ENCODE peak calls at places on chromosome 6, in five cellular contexts. R is tibial nerve; V is CD8-positive, alpha-beta memory T cell; E is spleen; C is IMR-90. X is an unnamed sample. For H3K4me1, the result is how much of the 10 kb centered on the place peaks cover.

GRCh38 chr6:4607026-4607704 is 169.0 kb upstream of the CDYL start:
- DNase-seq in R (no peak), V (no peak), E (no peak), C (peak), X (no peak)

GRCh38 chr6:85644374-85644762 is 1.7 kb upstream of the SYNCRIP start:
- DNase-seq in R (no peak), V (no peak), E (no peak), C (peak), X (no peak)

GRCh38 chr6:134123666-134124208 is 71.3 kb upstream of the SLC2A12 start:
- DNase-seq in R (no peak), V (no peak), E (no peak), C (peak), X (peak)

GRCh38 chr6:32840604-32841246 is 2.2 kb upstream of the TAP2 start:
- DNase-seq in R (no peak), V (no peak), E (no peak), C (no peak), X (no peak)

GRCh38 chr6:34115396-34116314 is 30.2 kb downstream of the GRM4 start:
- DNase-seq in R (no peak), V (peak), E (no peak), C (peak), X (no peak)

GRCh38 chr6:96015321-96015790 is 418 bp upstream of the FUT9 start:
- DNase-seq in R (no peak), V (no peak), E (peak), C (no peak), X (no peak)

GRCh38 chr6:12522347-12522746 is 194.2 kb upstream of the PHACTR1 start:
- DNase-seq in R (no peak), V (no peak), E (no peak), C (peak), X (no peak)

GRCh38 chr6:41939848-41940758 is 1.5 kb downstream of the CCND3 start:
- DNase-seq in R (no peak), V (no peak), E (peak), C (peak), X (no peak)

GRCh38 chr6:13250703-13251102 is 77.6 kb downstream of the TBC1D7 start:
- DNase-seq in R (no peak), V (no peak), E (no peak), C (no peak), X (no peak)

GRCh38 chr6:17179246-17180073 is 77.6 kb downstream of the STMND1 start:
- DNase-seq in R (no peak), V (no peak), E (no peak), C (peak), X (no peak)

GRCh38 chr6:142845143-142845571 is 99.8 kb downstream of the HIVEP2 start:
- DNase-seq in R (no peak), V (no peak), E (no peak), C (no peak), X (no peak)

GRCh38 chr6:11484441-11484840 is 53.1 kb upstream of the TMEM170B start:
- DNase-seq in R (no peak), V (no peak), E (no peak), C (no peak), X (no peak)

GRCh38 chr6:73262701-73263569 is at the start of gene KHDC1:
- DNase-seq in R (no peak), V (peak), E (peak), C (peak), X (peak)

GRCh38 chr6:137147195-137147594 is 26.2 kb downstream of the IL22RA2 start:
- DNase-seq in R (no peak), V (no peak), E (no peak), C (no peak), X (no peak)

GRCh38 chr6:125944434-125944816 is 12.1 kb upstream of the HINT3 start:
- DNase-seq in R (peak), V (no peak), E (no peak), C (peak), X (no peak)

GRCh38 chr6:5513393-5513792 is 252.1 kb downstream of the FARS2 start:
- DNase-seq in R (no peak), V (no peak), E (no peak), C (no peak), X (no peak)

GRCh38 chr6:75144396-75144795 is 61.5 kb downstream of the COL12A1 start:
- DNase-seq in R (no peak), V (no peak), E (no peak), C (no peak), X (no peak)

GRCh38 chr6:61887425-61887824 is 398.6 kb downstream of the KHDRBS2 start:
- DNase-seq in R (no peak), V (no peak), E (no peak), C (no peak), X (no peak)

GRCh38 chr6:17354700-17355403 is 38.5 kb upstream of the CAP2 start:
- DNase-seq in R (no peak), V (no peak), E (no peak), C (peak), X (no peak)

GRCh38 chr6:94272327-94272726 is 853.0 kb upstream of the EPHA7 start:
- DNase-seq in R (no peak), V (no peak), E (no peak), C (no peak), X (no peak)

GRCh38 chr6:52887912-52888535 is 21.5 kb downstream of the GSTA3 start:
- DNase-seq in R (no peak), V (no peak), E (no peak), C (peak), X (no peak)

GRCh38 chr6:38634518-38634917 is 5.2 kb downstream of the BTBD9 start:
- DNase-seq in R (no peak), V (no peak), E (no peak), C (peak), X (no peak)

GRCh38 chr6:137111296-137112066 is 62.0 kb downstream of the IL22RA2 start:
- DNase-seq in R (no peak), V (no peak), E (no peak), C (no peak), X (no peak)

GRCh38 chr6:46653439-46653942 is 716 bp downstream of the SLC25A27 start:
- DNase-seq in R (no peak), V (no peak), E (no peak), C (no peak), X (no peak)

GRCh38 chr6:30914854-30915590 is 984 bp downstream of the VARS2 start:
- DNase-seq in R (no peak), V (no peak), E (no peak), C (no peak), X (no peak)

GRCh38 chr6:29559524-29560287 is at the start of gene UBD:
- DNase-seq in R (no peak), V (no peak), E (no peak), C (no peak), X (no peak)

GRCh38 chr6:95352064-95352463 is 225.3 kb upstream of the MANEA start:
- DNase-seq in R (no peak), V (no peak), E (no peak), C (no peak), X (no peak)

GRCh38 chr6:2725999-2726567 is 24.6 kb downstream of the MYLK4 start:
- DNase-seq in R (no peak), V (no peak), E (no peak), C (peak), X (no peak)

GRCh38 chr6:21883929-21884328 is 290.4 kb downstream of the SOX4 start:
- DNase-seq in R (no peak), V (no peak), E (no peak), C (no peak), X (no peak)
- H3K4me3 ChIP-seq in R (no peak), V (no peak), E (no peak), C (no peak), X (no peak)

DNA sequence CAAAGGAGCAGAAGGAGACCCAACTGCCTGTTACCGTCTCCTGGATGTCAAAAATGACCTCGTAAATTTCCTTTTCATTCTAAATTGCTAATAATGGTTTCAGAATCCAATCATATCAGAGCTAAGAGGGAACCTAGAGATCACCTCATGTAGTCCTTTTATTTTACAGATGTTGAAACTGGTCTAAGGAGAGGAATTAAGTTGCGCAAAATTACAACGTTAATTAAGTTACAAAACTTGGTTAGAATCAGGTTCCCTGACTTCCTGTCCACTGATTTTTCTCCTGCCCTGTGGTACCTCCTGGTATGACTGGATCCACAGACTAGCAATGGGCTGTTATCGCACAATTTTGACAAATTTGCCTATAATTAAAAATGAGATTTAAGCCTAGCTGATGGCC is 9.0 kb upstream of the STK38 start:
- DNase-seq in R (no peak), V (no peak), E (no peak), C (no peak), X (no peak)
- H3K4me1 ChIP-seq in R (under half), V (under half), E (under half), C (under half), X (under half)

GRCh38 chr6:394641-395289 is 3.2 kb downstream of the IRF4 start:
- DNase-seq in R (no peak), V (no peak), E (no peak), C (no peak), X (no peak)
- H3K27ac ChIP-seq in R (no peak), V (no peak), E (no peak), C (no peak), X (no peak)

GRCh38 chr6:26045046-26045938 is 41.9 kb upstream of the HFE start:
- DNase-seq in R (peak), V (peak), E (peak), C (peak), X (no peak)

GRCh38 chr6:26044140-26045045 is 42.8 kb upstream of the HFE start:
- DNase-seq in R (no peak), V (peak), E (peak), C (peak), X (no peak)

GRCh38 chr6:26048590-26048989 is 38.6 kb upstream of the HFE start:
- DNase-seq in R (no peak), V (no peak), E (no peak), C (no peak), X (no peak)

GRCh38 chr6:26043389-26044139 is 43.7 kb upstream of the HFE start:
- DNase-seq in R (peak), V (peak), E (peak), C (peak), X (no peak)

DNA sequence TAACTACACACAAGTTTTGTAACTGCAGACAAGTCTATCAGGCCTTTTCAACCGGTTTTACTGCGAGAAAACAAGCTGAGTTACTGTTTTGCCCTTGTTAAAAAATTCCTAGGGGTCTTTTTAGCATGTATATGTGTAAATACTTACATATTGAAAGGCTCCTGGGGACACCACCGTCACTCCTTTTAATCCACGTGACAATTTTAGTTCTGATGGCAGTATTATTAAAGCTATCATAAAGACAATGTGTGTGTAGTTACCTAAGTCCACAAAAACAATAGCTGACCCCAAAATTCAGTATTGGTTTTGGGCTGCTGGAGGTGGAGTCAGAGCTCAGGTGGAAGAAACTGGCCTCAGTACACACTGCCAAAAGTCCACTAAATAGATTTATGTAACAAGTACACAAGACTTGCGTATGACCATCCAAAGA is 41.3 kb upstream of the HFE start:
- DNase-seq in R (no peak), V (no peak), E (no peak), C (no peak), X (no peak)
- H3K4me3 ChIP-seq in R (no peak), V (no peak), E (peak), C (peak), X (no peak)

GRCh38 chr6:166424431-166424830 is 41.7 kb upstream of the MPC1 start:
- DNase-seq in R (no peak), V (no peak), E (no peak), C (no peak), X (no peak)
- H3K4me1 ChIP-seq in R (under half), V (under half), E (under half), C (under half), X (under half)

GRCh38 chr6:161673026-161673425 is 399.2 kb upstream of the AGPAT4 start:
- DNase-seq in R (no peak), V (no peak), E (no peak), C (no peak), X (no peak)

GRCh38 chr6:161663682-161664081 is 389.8 kb upstream of the AGPAT4 start:
- DNase-seq in R (no peak), V (no peak), E (no peak), C (no peak), X (no peak)

GRCh38 chr6:161671117-161671516 is 397.3 kb upstream of the AGPAT4 start:
- DNase-seq in R (no peak), V (no peak), E (no peak), C (no peak), X (no peak)

DNA sequence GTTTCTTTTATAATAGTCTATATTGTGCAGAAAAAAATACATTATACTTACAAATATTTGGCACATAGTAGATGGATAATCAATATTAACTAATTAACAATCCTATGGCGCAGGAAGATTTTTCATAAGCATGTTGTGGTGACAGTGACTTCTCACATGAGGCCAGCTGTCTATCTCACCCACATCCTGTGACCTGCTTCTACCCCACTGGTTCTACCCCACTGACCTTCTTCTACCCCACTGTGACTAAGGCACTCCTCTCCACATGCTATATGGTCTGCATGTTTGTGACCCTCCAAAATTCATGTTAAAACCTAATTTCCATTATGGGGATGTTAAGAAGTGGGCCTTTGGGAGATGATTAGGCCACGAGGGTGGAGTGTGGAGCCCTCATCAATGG is 394.8 kb upstream of the AGPAT4 start:
- DNase-seq in R (no peak), V (no peak), E (no peak), C (no peak), X (no peak)
- H3K27ac ChIP-seq in R (no peak), V (no peak), E (no peak), C (no peak), X (no peak)

X was measured in iPS DF 6.9.